ENCODE peak calls at places on chromosome 17, in four cellular contexts. O is tibial artery, I is endothelial cell of umbilical vein, Y is uterus. Z is an unnamed sample.

GRCh38 chr17:17506893-17507464 is 10.8 kb upstream of the RASD1 start:
- DNase-seq in O (no peak), I (no peak), Y (no peak), Z (no peak)

GRCh38 chr17:68775338-68775737 is 174.2 kb upstream of the FAM20A start:
- DNase-seq in O (no peak), I (peak), Y (no peak), Z (no peak)

GRCh38 chr17:353838-354234 is 1.2 kb upstream of the RPH3AL start:
- DNase-seq in O (no peak), I (no peak), Y (no peak), Z (no peak)

GRCh38 chr17:83203073-83203471 is 123.7 kb downstream of the METRNL start:
- DNase-seq in O (peak), I (peak), Y (peak), Z (no peak)

GRCh38 chr17:68155692-68156091 is 92.2 kb upstream of the AMZ2 start:
- DNase-seq in O (no peak), I (no peak), Y (no peak), Z (no peak)

GRCh38 chr17:9080983-9081382 is 59.7 kb downstream of the NTN1 start:
- DNase-seq in O (no peak), I (no peak), Y (no peak), Z (no peak)

GRCh38 chr17:66636111-66636510 is 198.8 kb upstream of the CACNG5 start:
- DNase-seq in O (no peak), I (no peak), Y (no peak), Z (no peak)

GRCh38 chr17:78970834-78971763 is 8.6 kb downstream of the LGALS3BP start:
- DNase-seq in O (peak), I (peak), Y (peak), Z (no peak)

GRCh38 chr17:54785643-54786258 is 114.9 kb upstream of the TOM1L1 start:
- DNase-seq in O (no peak), I (no peak), Y (no peak), Z (no peak)

GRCh38 chr17:73017653-73018052 is 74.8 kb downstream of the SLC39A11 start:
- DNase-seq in O (no peak), I (no peak), Y (no peak), Z (no peak)

GRCh38 chr17:30379303-30380105 is 777 bp downstream of the CPD start:
- DNase-seq in O (peak), I (peak), Y (no peak), Z (no peak)

GRCh38 chr17:1000597-1001490 is 3.9 kb downstream of the TIMM22 start:
- DNase-seq in O (peak), I (peak), Y (no peak), Z (no peak)

GRCh38 chr17:77829871-77830799 is 128.4 kb upstream of the TNRC6C start:
- DNase-seq in O (peak), I (peak), Y (peak), Z (no peak)

GRCh38 chr17:64146418-64147109 is 16.6 kb upstream of the ERN1 start:
- DNase-seq in O (peak), I (peak), Y (peak), Z (no peak)

GRCh38 chr17:83067718-83068261 is 11.6 kb upstream of the METRNL start:
- DNase-seq in O (peak), I (no peak), Y (no peak), Z (no peak)

GRCh38 chr17:45812102-45812501 is 28.0 kb downstream of the CRHR1 start:
- DNase-seq in O (no peak), I (no peak), Y (no peak), Z (no peak)

GRCh38 chr17:70119545-70119944 is 44.5 kb downstream of the KCNJ16 start:
- DNase-seq in O (no peak), I (no peak), Y (no peak), Z (no peak)

GRCh38 chr17:4823373-4824089 is 9.6 kb upstream of the MINK1 start:
- DNase-seq in O (no peak), I (no peak), Y (no peak), Z (no peak)

GRCh38 chr17:48011405-48012150 is 26.0 kb downstream of the COPZ2 start:
- DNase-seq in O (no peak), I (peak), Y (no peak), Z (no peak)

GRCh38 chr17:44976198-44976597 is 8.1 kb upstream of the C1QL1 start:
- DNase-seq in O (no peak), I (no peak), Y (no peak), Z (no peak)

GRCh38 chr17:66724581-66725341 is 110.2 kb upstream of the CACNG5 start:
- DNase-seq in O (no peak), I (peak), Y (no peak), Z (no peak)

GRCh38 chr17:73794336-73794735 is 150.1 kb upstream of the SDK2 start:
- DNase-seq in O (no peak), I (no peak), Y (no peak), Z (no peak)

GRCh38 chr17:7440113-7440822 is 956 bp downstream of the FGF11 start:
- DNase-seq in O (peak), I (peak), Y (peak), Z (no peak)

GRCh38 chr17:48995332-48995870 is 1.8 kb upstream of the IGF2BP1 start:
- DNase-seq in O (no peak), I (peak), Y (no peak), Z (no peak)

GRCh38 chr17:50028207-50029120 is 27.4 kb upstream of the ITGA3 start:
- DNase-seq in O (peak), I (peak), Y (no peak), Z (peak)

GRCh38 chr17:55770220-55770870 is 19.5 kb downstream of the PCTP start:
- DNase-seq in O (no peak), I (peak), Y (no peak), Z (no peak)

GRCh38 chr17:14515015-14515414 is 214.1 kb downstream of the HS3ST3B1 start:
- DNase-seq in O (no peak), I (no peak), Y (no peak), Z (no peak)

GRCh38 chr17:1759529-1759928 is 2.3 kb upstream of the SERPINF1 start:
- DNase-seq in O (no peak), I (no peak), Y (peak), Z (no peak)

GRCh38 chr17:31072186-31072585 is 22.6 kb upstream of the NF1 start:
- DNase-seq in O (no peak), I (no peak), Y (no peak), Z (no peak)

GRCh38 chr17:44925731-44926697 is 10.7 kb upstream of the GFAP start:
- DNase-seq in O (no peak), I (no peak), Y (no peak), Z (peak)

GRCh38 chr17:30545024-30545423 is 67.8 kb downstream of the GOSR1 start:
- DNase-seq in O (no peak), I (no peak), Y (no peak), Z (no peak)

GRCh38 chr17:76527430-76528111 is 9.9 kb downstream of the CYGB start:
- DNase-seq in O (no peak), I (peak), Y (peak), Z (no peak)

GRCh38 chr17:64507418-64507766 is 615 bp downstream of the CEP95 start:
- DNase-seq in O (no peak), I (peak), Y (peak), Z (no peak)

GRCh38 chr17:2194778-2195417 is 108.7 kb downstream of the SMG6 start:
- DNase-seq in O (no peak), I (no peak), Y (peak), Z (no peak)

GRCh38 chr17:55433029-55433628 is 11.5 kb upstream of the MMD start:
- DNase-seq in O (no peak), I (no peak), Y (no peak), Z (no peak)

GRCh38 chr17:751269-752001 is 629 bp downstream of the GEMIN4 start:
- DNase-seq in O (peak), I (peak), Y (no peak), Z (no peak)

GRCh38 chr17:44758414-44759095 is at the start of gene ADAM11:
- DNase-seq in O (no peak), I (no peak), Y (no peak), Z (no peak)

GRCh38 chr17:41588126-41588810 is 1.6 kb upstream of the KRT14 start:
- DNase-seq in O (no peak), I (no peak), Y (no peak), Z (no peak)

GRCh38 chr17:1573932-1574696 is 11.5 kb upstream of the PITPNA start:
- DNase-seq in O (peak), I (peak), Y (peak), Z (no peak)

GRCh38 chr17:75130632-75131277 is 787 bp downstream of the NT5C start:
- DNase-seq in O (no peak), I (peak), Y (peak), Z (no peak)

GRCh38 chr17:75130059-75130631 is 1.4 kb downstream of the NT5C start:
- DNase-seq in O (no peak), I (no peak), Y (no peak), Z (peak)

GRCh38 chr17:75133001-75133400 is 1.5 kb upstream of the NT5C start:
- DNase-seq in O (no peak), I (no peak), Y (no peak), Z (peak)

GRCh38 chr17:75129576-75129975 is 2.0 kb downstream of the NT5C start:
- DNase-seq in O (no peak), I (no peak), Y (no peak), Z (peak)

DNA sequence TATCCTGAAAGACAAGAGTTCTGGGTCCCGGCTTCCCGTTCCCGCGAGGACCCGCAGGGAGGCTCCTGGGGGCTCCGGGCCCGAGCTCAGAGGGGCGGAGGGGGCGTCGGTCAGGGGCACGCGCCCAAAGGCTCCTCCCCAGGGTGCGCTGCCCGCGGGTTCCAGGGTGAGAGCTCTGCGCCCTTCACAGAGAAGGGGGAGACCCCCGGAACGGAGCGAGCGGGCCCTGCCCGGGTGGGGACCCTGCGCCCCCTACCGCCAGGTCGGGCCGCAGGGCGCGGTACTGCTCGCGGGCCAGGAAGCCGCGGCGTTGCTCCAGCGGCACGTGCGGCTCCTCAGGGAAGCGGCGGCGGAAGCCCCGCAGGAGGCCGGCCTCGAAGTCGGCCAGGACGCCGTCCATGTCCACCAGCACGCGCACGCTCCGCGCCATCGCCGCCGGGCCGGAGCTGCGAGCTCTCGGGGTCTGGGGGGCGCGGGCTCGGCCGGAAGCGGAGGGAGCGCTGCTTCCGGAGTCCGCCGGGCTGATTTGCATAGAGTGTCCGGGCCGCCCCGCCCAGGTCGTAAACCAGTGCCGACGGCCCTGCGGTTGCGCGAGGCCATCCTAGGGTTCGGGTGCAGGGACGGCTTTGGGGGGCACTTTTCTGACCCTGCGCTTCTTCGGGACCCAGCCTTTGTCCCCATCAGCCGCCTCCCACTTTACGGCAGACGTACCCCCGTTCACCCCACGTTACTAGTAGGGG is at the start of gene NT5C:
- DNase-seq in O (peak), I (peak), Y (peak), Z (peak)
- TF ChIP-seq CTCF in O (peak), I (peak), Y (peak), Z (peak)

GRCh38 chr17:57501016-57501415 is 244.1 kb downstream of the CCDC182 start:
- DNase-seq in O (no peak), I (no peak), Y (no peak), Z (no peak)
- TF ChIP-seq CTCF in O (no peak), I (no peak), Y (no peak), Z (no peak)

GRCh38 chr17:81231121-81231645 is 7.7 kb downstream of the TEPSIN start:
- DNase-seq in O (no peak), I (no peak), Y (no peak), Z (no peak)

GRCh38 chr17:81231766-81232581 is 6.9 kb downstream of the TEPSIN start:
- DNase-seq in O (no peak), I (no peak), Y (no peak), Z (no peak)

GRCh38 chr17:81229666-81229920 is 6.8 kb upstream of the CEP131 start:
- DNase-seq in O (no peak), I (no peak), Y (no peak), Z (no peak)

GRCh38 chr17:81228834-81229665 is 6.3 kb upstream of the CEP131 start:
- DNase-seq in O (no peak), I (no peak), Y (no peak), Z (no peak)

DNA sequence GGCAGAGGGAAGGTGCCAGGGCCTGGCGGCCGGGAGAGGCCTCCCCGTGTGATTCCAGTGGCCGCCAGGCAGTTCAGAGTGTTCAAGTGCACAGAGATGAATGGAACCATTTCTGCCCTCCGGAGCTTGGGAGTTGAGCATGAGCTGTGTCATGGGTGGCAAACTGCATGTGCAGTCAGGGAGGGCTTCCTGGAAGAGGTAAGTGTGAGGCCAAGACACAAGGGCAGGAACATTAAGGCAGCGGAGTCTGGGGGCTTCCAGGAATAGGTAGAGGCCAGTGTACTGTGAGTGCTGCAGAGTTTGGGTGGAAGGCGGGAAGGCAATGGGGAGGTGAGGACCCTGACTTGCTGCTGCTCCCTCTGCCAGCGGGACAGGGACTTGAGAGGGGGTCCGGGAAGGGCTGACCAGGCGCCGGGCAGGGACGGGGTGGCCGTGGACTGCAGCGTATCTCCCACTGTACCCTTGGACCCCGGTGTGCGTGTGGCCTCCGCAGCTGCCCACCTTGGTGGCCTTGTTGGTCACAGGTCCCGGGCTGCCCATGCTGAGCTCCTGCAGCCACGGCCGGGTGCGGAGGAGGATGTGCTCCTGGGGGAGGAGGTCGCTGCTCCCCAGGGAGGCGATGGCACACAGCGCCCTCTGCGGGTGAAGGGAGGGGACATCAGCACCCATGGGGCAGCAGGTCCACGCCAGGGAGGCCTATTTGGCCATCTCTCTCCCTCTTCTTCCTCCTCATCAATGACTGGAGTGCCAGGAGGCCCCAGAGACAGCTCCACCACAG is 7.5 kb upstream of the CEP131 start:
- DNase-seq in O (no peak), I (no peak), Y (no peak), Z (no peak)
- TF ChIP-seq CTCF in O (no peak), I (no peak), Y (no peak), Z (peak)

DNA sequence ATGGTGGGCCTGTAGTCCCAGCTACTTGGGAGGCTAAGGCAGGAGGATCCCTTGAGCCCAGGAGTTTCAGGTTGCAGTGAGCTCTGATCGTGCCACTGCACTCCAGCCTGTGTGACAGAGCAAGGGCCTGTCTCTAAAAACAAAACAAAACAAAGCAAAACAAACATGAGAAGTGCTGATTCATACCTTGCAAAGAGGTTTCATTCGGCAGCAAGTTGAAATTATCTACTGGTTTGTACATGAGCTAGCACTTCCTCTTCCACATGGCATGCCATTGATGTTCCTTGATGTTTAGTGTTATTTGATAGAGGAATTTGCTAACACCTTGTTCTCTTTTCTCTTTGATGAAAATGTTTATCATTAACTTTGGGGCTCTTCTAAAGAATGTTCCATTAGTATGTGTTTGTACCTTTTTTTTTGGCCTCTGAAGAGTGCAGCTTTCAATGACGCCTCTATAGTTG is 50.6 kb downstream of the SPECC1 start:
- DNase-seq in O (no peak), I (no peak), Y (no peak), Z (no peak)
- TF ChIP-seq CTCF in O (no peak), I (no peak), Y (no peak), Z (no peak)

DNA sequence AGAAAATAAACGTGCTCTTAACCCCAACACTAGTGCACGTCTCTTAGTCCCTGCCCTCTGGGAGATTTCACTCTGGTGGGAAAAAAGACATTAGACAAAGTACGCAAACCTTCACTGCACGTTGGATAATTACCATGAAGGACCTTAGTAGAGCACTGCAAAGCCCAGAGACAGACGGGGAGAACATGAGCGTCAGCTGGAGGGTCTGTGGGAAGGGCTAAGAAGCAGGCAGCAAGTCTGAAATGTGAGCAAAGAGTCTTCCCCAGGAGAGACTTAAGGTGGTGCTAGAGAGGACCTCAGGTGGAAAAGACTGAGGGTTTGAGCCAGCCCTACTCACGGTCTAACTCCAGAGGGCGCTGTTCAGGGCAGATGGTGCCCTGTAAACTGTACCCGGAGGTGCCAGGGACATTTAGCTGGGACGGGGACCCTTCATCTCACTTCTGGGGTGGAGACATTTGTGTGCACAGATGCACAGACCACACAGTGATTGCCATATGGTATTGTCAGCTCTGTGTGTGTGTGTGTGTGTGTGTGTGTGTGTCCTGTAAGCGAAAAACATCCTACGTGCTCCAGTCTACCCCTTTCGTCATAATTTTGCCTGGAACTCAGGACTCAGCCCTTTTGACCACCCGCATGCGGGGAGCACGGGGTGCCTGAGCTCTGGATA is 9.9 kb upstream of the STAC2 start:
- DNase-seq in O (no peak), I (peak), Y (no peak), Z (peak)
- TF ChIP-seq CTCF in O (peak), I (peak), Y (no peak), Z (peak)

DNA sequence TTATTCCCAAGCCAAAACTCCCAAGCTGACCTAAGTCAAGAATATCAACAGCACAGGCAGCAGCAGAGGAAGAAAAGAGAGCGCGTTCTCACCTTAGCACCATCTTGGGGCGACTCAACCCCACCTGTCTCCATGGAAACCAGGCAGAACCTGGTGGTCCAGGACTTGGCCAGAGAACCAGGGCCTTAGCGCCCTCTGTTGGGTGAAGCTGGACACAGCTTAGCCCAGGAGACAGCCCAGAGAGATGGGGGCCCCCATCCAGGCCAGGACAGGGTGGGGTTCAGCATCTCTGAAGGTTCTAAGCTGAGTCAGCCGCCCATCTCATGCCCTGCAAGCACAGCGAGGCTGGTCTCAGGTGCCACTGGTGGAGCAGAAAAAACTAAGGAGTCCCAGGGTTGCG is 60.1 kb upstream of the TMEM132E start:
- DNase-seq in O (no peak), I (peak), Y (no peak), Z (no peak)
- TF ChIP-seq CTCF in O (no peak), I (peak), Y (no peak), Z (peak)

GRCh38 chr17:80504671-80505413 is 28.4 kb upstream of the NPTX1 start:
- DNase-seq in O (no peak), I (no peak), Y (no peak), Z (no peak)
- TF ChIP-seq CTCF in O (no peak), I (no peak), Y (no peak), Z (peak)